ENCODE peak calls at places on chromosomes 5 and 9, in five cellular contexts. One of them, this sample, is unnamed.

GRCh38 chr5:128082551-128083032 is 974 bp upstream of the SLC12A2 start:
- DNase-seq in transverse colon: no peak
- DNase-seq in C1 segment of cervical spinal cord: no peak
- DNase-seq in NCI-H187 treated with DMSO at 0.1 percent for 48 hours: no peak
- DNase-seq in activated CD8-positive, alpha-beta T cell treated with anti-CD3 and anti-CD28 coated beads for 36 hours: no peak
- DNase-seq in this sample: no peak

GRCh38 chr9:115291841-115292240 is 173.9 kb upstream of the TNC start:
- DNase-seq in transverse colon: peak; percentile 84
- DNase-seq in NCI-H187 treated with DMSO at 0.1 percent for 48 hours: no peak
- DNase-seq in C1 segment of cervical spinal cord: no peak
- DNase-seq in activated CD8-positive, alpha-beta T cell treated with anti-CD3 and anti-CD28 coated beads for 36 hours: no peak
- DNase-seq in this sample: no peak

GRCh38 chr5:76862986-76863385 is 13.2 kb downstream of the S100Z start:
- DNase-seq in C1 segment of cervical spinal cord: no peak
- DNase-seq in NCI-H187 treated with DMSO at 0.1 percent for 48 hours: no peak
- DNase-seq in transverse colon: no peak
- DNase-seq in activated CD8-positive, alpha-beta T cell treated with anti-CD3 and anti-CD28 coated beads for 36 hours: no peak
- DNase-seq in this sample: no peak

GRCh38 chr5:15914603-15915002 is 265.0 kb downstream of the MARCHF11 start:
- DNase-seq in activated CD8-positive, alpha-beta T cell treated with anti-CD3 and anti-CD28 coated beads for 36 hours: no peak
- DNase-seq in NCI-H187 treated with DMSO at 0.1 percent for 48 hours: no peak
- DNase-seq in transverse colon: no peak
- DNase-seq in C1 segment of cervical spinal cord: no peak
- DNase-seq in this sample: no peak

GRCh38 chr5:42768106-42768504 is 11.5 kb downstream of the CCDC152 start:
- DNase-seq in C1 segment of cervical spinal cord: no peak
- DNase-seq in transverse colon: no peak
- DNase-seq in activated CD8-positive, alpha-beta T cell treated with anti-CD3 and anti-CD28 coated beads for 36 hours: no peak
- DNase-seq in NCI-H187 treated with DMSO at 0.1 percent for 48 hours: no peak
- DNase-seq in this sample: no peak

GRCh38 chr9:92718086-92719001 is 46.3 kb downstream of the BICD2 start:
- DNase-seq in activated CD8-positive, alpha-beta T cell treated with anti-CD3 and anti-CD28 coated beads for 36 hours: peak; percentile 33
- DNase-seq in NCI-H187 treated with DMSO at 0.1 percent for 48 hours: no peak
- DNase-seq in C1 segment of cervical spinal cord: no peak
- DNase-seq in transverse colon: no peak
- DNase-seq in this sample: no peak

GRCh38 chr9:83313771-83314170 is 224.4 kb downstream of the FRMD3 start:
- DNase-seq in activated CD8-positive, alpha-beta T cell treated with anti-CD3 and anti-CD28 coated beads for 36 hours: no peak
- DNase-seq in NCI-H187 treated with DMSO at 0.1 percent for 48 hours: no peak
- DNase-seq in transverse colon: no peak
- DNase-seq in C1 segment of cervical spinal cord: no peak
- DNase-seq in this sample: no peak

GRCh38 chr5:100161868-100162267 is 373.3 kb upstream of the FAM174A start:
- DNase-seq in transverse colon: no peak
- DNase-seq in activated CD8-positive, alpha-beta T cell treated with anti-CD3 and anti-CD28 coated beads for 36 hours: no peak
- DNase-seq in NCI-H187 treated with DMSO at 0.1 percent for 48 hours: no peak
- DNase-seq in C1 segment of cervical spinal cord: no peak
- DNase-seq in this sample: no peak

This sample was measured in substantia nigra.